ENCODE peak calls at places on chromosomes 16 and 17, in five cellular contexts. B, W, Z, I and F are unnamed samples.

GRCh38 chr17:69192754-69193153 is 35.9 kb downstream of the ABCA10 start:
- DNase-seq in I (no peak), W (no peak), Z (no peak), B (no peak), F (no peak)

GRCh38 chr17:35001549-35001948 is 21.2 kb downstream of the LIG3 start:
- DNase-seq in W (no peak), B (no peak), I (no peak), Z (no peak), F (no peak)

GRCh38 chr16:23796941-23797340 is 38.8 kb upstream of the PRKCB start:
- DNase-seq in I (no peak), Z (no peak), B (no peak), W (no peak), F (no peak)

GRCh38 chr17:10033982-10034381 is 128.9 kb upstream of the RCVRN start:
- DNase-seq in W (no peak), B (no peak), I (no peak), Z (no peak), F (no peak)

GRCh38 chr17:10687497-10687896 is 9.8 kb downstream of the SCO1 start:
- DNase-seq in W (no peak), I (no peak), Z (no peak), B (no peak), F (no peak)

GRCh38 chr16:56265184-56265583 is 73.9 kb downstream of the GNAO1 start:
- DNase-seq in W (no peak), B (no peak), Z (no peak), I (no peak), F (no peak)

GRCh38 chr17:15023589-15023988 is 241.5 kb downstream of the PMP22 start:
- DNase-seq in W (no peak), I (no peak), B (no peak), Z (no peak), F (no peak)

GRCh38 chr17:17151541-17151940 is 54.6 kb downstream of the PLD6 start:
- DNase-seq in W (no peak), Z (no peak), I (no peak), B (no peak), F (no peak)

GRCh38 chr17:47999612-48000011 is 28.7 kb downstream of the CDK5RAP3 start:
- DNase-seq in B (no peak), W (no peak), Z (no peak), I (no peak), F (no peak)

GRCh38 chr17:5011928-5012327 is 14.2 kb downstream of the KIF1C start:
- DNase-seq in W (no peak), I (no peak), B (no peak), Z (no peak), F (no peak)

GRCh38 chr16:70703041-70703834 is 17.4 kb upstream of the MTSS2 start:
- DNase-seq in W (no peak), I (no peak), Z (no peak), B (peak; percentile 47), F (no peak)

GRCh38 chr16:50425648-50426047 is 56.9 kb upstream of the BRD7 start:
- DNase-seq in W (no peak), I (no peak), B (no peak), Z (no peak), F (no peak)

GRCh38 chr16:88880226-88881051 is 14.0 kb upstream of the PABPN1L start:
- DNase-seq in Z (no peak), W (no peak), I (no peak), B (no peak), F (no peak)

GRCh38 chr16:30867747-30868146 is 26.1 kb downstream of the BCL7C start:
- DNase-seq in B (no peak), Z (no peak), I (no peak), W (no peak), F (no peak)

GRCh38 chr16:2752850-2753522 is 548 bp downstream of the SRRM2 start:
- DNase-seq in I (peak; percentile 63), W (peak; percentile 79), Z (peak; percentile 84), B (peak; percentile 87), F (peak; percentile 44)

GRCh38 chr17:34384271-34384670 is 21.2 kb upstream of the CCL1 start:
- DNase-seq in I (no peak), B (no peak), W (no peak), Z (no peak), F (no peak)

GRCh38 chr16:11612110-11612981 is 25.6 kb upstream of the LITAF start:
- DNase-seq in W (no peak), Z (no peak), B (peak; percentile 86), I (no peak), F (no peak)

GRCh38 chr16:70349783-70350182 is 3.1 kb downstream of the DDX19A start:
- DNase-seq in W (no peak), Z (no peak), I (no peak), B (no peak), F (no peak)

GRCh38 chr17:50947844-50948514 is 81.8 kb upstream of the TOB1 start:
- DNase-seq in I (peak; percentile 18), Z (peak; percentile 93), W (no peak), B (peak; percentile 90), F (no peak)

GRCh38 chr16:74275031-74275636 is 21.5 kb upstream of the PSMD7 start:
- DNase-seq in B (no peak), I (no peak), Z (no peak), W (peak; percentile 30), F (no peak)

GRCh38 chr17:27762527-27763305 is 37.6 kb downstream of the NOS2 start:
- DNase-seq in W (peak; percentile 16), B (no peak), I (no peak), Z (no peak), F (no peak)

GRCh38 chr17:39634384-39634871 is 2.5 kb upstream of the STARD3 start:
- DNase-seq in B (peak; percentile 16), Z (no peak), I (no peak), W (peak; percentile 62), F (no peak)

GRCh38 chr17:36593651-36594316 is 2.1 kb downstream of the DHRS11 start:
- DNase-seq in W (no peak), I (no peak), B (peak; percentile 30), Z (peak; percentile 25), F (no peak)

GRCh38 chr17:42192189-42193126 is 1.8 kb downstream of the GHDC start:
- DNase-seq in Z (no peak), I (no peak), B (no peak), W (no peak), F (no peak)

GRCh38 chr17:42189651-42189965 is 4.4 kb upstream of the HCRT start:
- DNase-seq in W (no peak), I (no peak), B (no peak), Z (no peak), F (no peak)

GRCh38 chr17:42190491-42191180 is 3.7 kb downstream of the GHDC start:
- DNase-seq in B (no peak), I (no peak), Z (no peak), W (no peak), F (no peak)

GRCh38 chr17:42188749-42189650 is 3.7 kb upstream of the HCRT start:
- DNase-seq in B (no peak), I (no peak), W (no peak), Z (no peak), F (no peak)

DNA sequence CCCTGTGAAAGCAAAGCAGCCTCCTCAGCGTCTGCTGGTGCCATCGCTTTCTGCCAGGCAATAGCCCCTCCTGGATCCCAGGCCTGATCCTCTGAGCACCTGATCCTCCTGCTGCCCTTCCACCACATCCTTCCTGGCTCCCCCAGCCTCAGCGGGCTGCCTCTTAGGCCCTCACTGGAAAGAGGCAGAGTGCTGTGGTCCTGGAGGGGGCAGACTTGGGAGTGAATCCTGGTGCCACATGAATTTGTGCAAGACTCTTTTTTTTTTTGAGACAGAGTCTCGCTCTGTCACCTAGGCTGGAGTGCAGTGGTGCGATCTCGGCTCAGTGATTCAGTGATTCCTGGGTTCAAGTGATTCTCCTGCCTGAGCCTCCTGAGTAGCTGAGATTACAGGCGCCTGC is 3.1 kb downstream of the GHDC start:
- DNase-seq in B (no peak), I (no peak), Z (no peak), W (no peak), F (no peak)
- H3K27ac ChIP-seq in B (no peak overlapping the region), I (no peak overlapping the region), Z (no peak overlapping the region), W (no peak overlapping the region), F (no peak overlapping the region)

GRCh38 chr16:72426416-72426815 is 254.5 kb upstream of the PMFBP1 start:
- DNase-seq in I (no peak), B (no peak), W (no peak), Z (no peak), F (no peak)
- H3K27ac ChIP-seq in I (no peak overlapping the region), B (no peak overlapping the region), W (no peak overlapping the region), Z (no peak overlapping the region), F (no peak overlapping the region)

GRCh38 chr17:2085648-2085949 is 30.7 kb downstream of the HIC1 start:
- DNase-seq in I (no peak), Z (no peak), B (no peak), W (no peak), F (no peak)

GRCh38 chr17:2087597-2088211 is 32.8 kb downstream of the HIC1 start:
- DNase-seq in W (peak; percentile 30), I (no peak), Z (no peak), B (peak; percentile 41), F (peak; percentile 16)

GRCh38 chr17:2084129-2084765 is 29.3 kb downstream of the HIC1 start:
- DNase-seq in I (peak; percentile 65), B (peak; percentile 77), Z (peak; percentile 69), W (no peak), F (no peak)

GRCh38 chr17:2084766-2085647 is 30.1 kb downstream of the HIC1 start:
- DNase-seq in W (no peak), B (peak; percentile 87), I (peak; percentile 74), Z (no peak), F (no peak)

DNA sequence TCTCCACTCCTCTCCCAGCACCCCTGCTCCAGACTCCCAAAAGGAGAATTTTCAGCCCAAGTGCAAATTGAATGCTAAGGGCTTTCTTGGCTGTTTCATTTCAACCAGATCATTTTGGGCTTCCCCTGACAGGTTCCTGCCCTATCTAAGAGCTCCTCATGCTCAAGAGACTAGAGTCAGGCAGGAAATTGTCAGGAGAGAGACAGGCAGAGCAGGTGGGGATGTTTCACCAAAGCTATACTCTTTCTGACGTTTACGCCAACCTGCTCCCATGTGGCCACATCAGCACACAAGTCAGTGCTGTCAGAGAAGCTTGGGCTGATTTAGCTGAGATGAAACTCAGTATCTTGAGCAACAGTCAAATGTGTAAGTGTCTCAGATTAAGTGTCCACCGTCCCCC is 31.4 kb downstream of the HIC1 start:
- DNase-seq in Z (no peak), I (no peak), B (no peak), W (peak; percentile 32), F (no peak)
- H3K27ac ChIP-seq in Z (peak overlapping the region; percentile 97), I (peak overlapping the region; percentile 86), B (peak overlapping the region; percentile 89), W (no peak overlapping the region), F (no peak overlapping the region)

GRCh38 chr16:24976061-24976779 is 38.9 kb downstream of the ARHGAP17 start:
- DNase-seq in W (no peak), I (no peak), B (no peak), Z (no peak), F (no peak)
- H3K27ac ChIP-seq in W (peak overlapping the region; percentile 82), I (peak overlapping the region; percentile 63), B (no peak overlapping the region), Z (no peak overlapping the region), F (no peak overlapping the region)

DNA sequence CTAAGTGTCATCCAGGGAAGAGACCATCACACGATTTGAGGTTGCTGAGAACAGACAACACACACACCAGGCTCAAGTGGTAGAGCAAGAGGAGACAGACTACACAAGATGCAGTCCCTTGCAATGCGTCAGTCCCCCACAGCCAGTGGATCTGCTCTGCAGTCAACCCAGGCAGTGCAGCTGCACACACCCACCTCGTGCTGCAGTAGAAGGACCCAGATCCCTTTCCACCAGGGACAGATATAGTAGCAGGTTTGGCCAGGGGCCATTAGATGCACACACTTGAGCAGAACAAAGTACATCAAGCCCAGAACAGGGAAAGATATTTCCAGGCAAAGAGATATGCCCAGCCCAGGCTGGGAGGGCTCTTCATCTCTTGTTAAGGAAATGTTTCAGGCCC is 112.9 kb downstream of the GRIN2A start:
- DNase-seq in B (no peak), Z (no peak), I (no peak), W (no peak), F (no peak)
- H3K27ac ChIP-seq in B (no peak overlapping the region), Z (no peak overlapping the region), I (no peak overlapping the region), W (no peak overlapping the region), F (no peak overlapping the region)

GRCh38 chr16:83947642-83948234 is 5.3 kb upstream of the OSGIN1 start:
- DNase-seq in W (no peak), I (no peak), B (no peak), Z (no peak), F (no peak)
- H3K27ac ChIP-seq in W (no peak overlapping the region), I (no peak overlapping the region), B (no peak overlapping the region), Z (no peak overlapping the region), F (no peak overlapping the region)